ENCODE peak calls at places on chromosomes 4 and X, in eight cellular contexts. One of them, this sample, is unnamed.
A peak's percentile ranks its signal among the peaks of the same experiment; 100 is the strongest.

GRCh38 chr4:78379991-78380739 is 171.4 kb upstream of the ANXA3 start:
- DNase-seq in endothelial cell: no peak
- DNase-seq in astrocyte of the cerebellum: peak; percentile 18
- DNase-seq in stimulated activated CD4-positive, alpha-beta T cell treated with anti-CD3 and anti-CD28 coated beads, TNF-alpha, amount 100 ng/mL, for 24 hours: no peak
- DNase-seq in stimulated activated CD8-positive, alpha-beta memory T cell treated with anti-CD3 and anti-CD28 coated beads, Interleukin-2, amount 100 ng/mL, for 1 hour: no peak
- DNase-seq in effector CD4-positive, alpha-beta T cell: no peak
- DNase-seq in neural crest cell: no peak
- DNase-seq in NCI-H526 treated with DMSO at 0.1 percent for 48 hours: no peak
- DNase-seq in this sample: peak; percentile 46

GRCh38 chr4:30719363-30720020 is 677 bp upstream of the PCDH7 start:
- DNase-seq in stimulated activated CD8-positive, alpha-beta memory T cell treated with anti-CD3 and anti-CD28 coated beads, Interleukin-2, amount 100 ng/mL, for 1 hour: no peak
- DNase-seq in effector CD4-positive, alpha-beta T cell: no peak
- DNase-seq in endothelial cell: peak; percentile 58
- DNase-seq in stimulated activated CD4-positive, alpha-beta T cell treated with anti-CD3 and anti-CD28 coated beads, TNF-alpha, amount 100 ng/mL, for 24 hours: no peak
- DNase-seq in astrocyte of the cerebellum: no peak
- DNase-seq in NCI-H526 treated with DMSO at 0.1 percent for 48 hours: peak; percentile 25
- DNase-seq in neural crest cell: peak; percentile 50
- DNase-seq in this sample: no peak

GRCh38 chr4:772118-772517 is 53.8 kb downstream of the CPLX1 start:
- DNase-seq in effector CD4-positive, alpha-beta T cell: no peak
- DNase-seq in endothelial cell: no peak
- DNase-seq in stimulated activated CD4-positive, alpha-beta T cell treated with anti-CD3 and anti-CD28 coated beads, TNF-alpha, amount 100 ng/mL, for 24 hours: no peak
- DNase-seq in NCI-H526 treated with DMSO at 0.1 percent for 48 hours: no peak
- DNase-seq in astrocyte of the cerebellum: no peak
- DNase-seq in stimulated activated CD8-positive, alpha-beta memory T cell treated with anti-CD3 and anti-CD28 coated beads, Interleukin-2, amount 100 ng/mL, for 1 hour: no peak
- DNase-seq in neural crest cell: no peak
- DNase-seq in this sample: no peak

GRCh38 chr4:2843023-2843908 is at the start of gene ADD1:
- DNase-seq in effector CD4-positive, alpha-beta T cell: peak; percentile 88
- DNase-seq in astrocyte of the cerebellum: peak; percentile 66
- DNase-seq in neural crest cell: peak; percentile 99
- DNase-seq in endothelial cell: peak; percentile 99
- DNase-seq in stimulated activated CD8-positive, alpha-beta memory T cell treated with anti-CD3 and anti-CD28 coated beads, Interleukin-2, amount 100 ng/mL, for 1 hour: peak; percentile 97
- DNase-seq in stimulated activated CD4-positive, alpha-beta T cell treated with anti-CD3 and anti-CD28 coated beads, TNF-alpha, amount 100 ng/mL, for 24 hours: peak; percentile 87
- DNase-seq in NCI-H526 treated with DMSO at 0.1 percent for 48 hours: peak; percentile 72
- DNase-seq in this sample: peak; percentile 70

GRCh38 chrX:129762448-129762847 is 17.3 kb upstream of the SASH3 start:
- DNase-seq in endothelial cell: no peak
- DNase-seq in neural crest cell: no peak
- DNase-seq in stimulated activated CD4-positive, alpha-beta T cell treated with anti-CD3 and anti-CD28 coated beads, TNF-alpha, amount 100 ng/mL, for 24 hours: no peak
- DNase-seq in stimulated activated CD8-positive, alpha-beta memory T cell treated with anti-CD3 and anti-CD28 coated beads, Interleukin-2, amount 100 ng/mL, for 1 hour: no peak
- DNase-seq in astrocyte of the cerebellum: no peak
- DNase-seq in NCI-H526 treated with DMSO at 0.1 percent for 48 hours: no peak
- DNase-seq in effector CD4-positive, alpha-beta T cell: no peak
- DNase-seq in this sample: no peak

GRCh38 chr4:878796-879729 is 53.1 kb downstream of the GAK start:
- DNase-seq in NCI-H526 treated with DMSO at 0.1 percent for 48 hours: no peak
- DNase-seq in stimulated activated CD4-positive, alpha-beta T cell treated with anti-CD3 and anti-CD28 coated beads, TNF-alpha, amount 100 ng/mL, for 24 hours: peak; percentile 14
- DNase-seq in effector CD4-positive, alpha-beta T cell: no peak
- DNase-seq in stimulated activated CD8-positive, alpha-beta memory T cell treated with anti-CD3 and anti-CD28 coated beads, Interleukin-2, amount 100 ng/mL, for 1 hour: no peak
- DNase-seq in endothelial cell: no peak
- DNase-seq in neural crest cell: no peak
- DNase-seq in astrocyte of the cerebellum: no peak
- DNase-seq in this sample: no peak

GRCh38 chr4:184854673-184855072 is 28.9 kb upstream of the ACSL1 start:
- DNase-seq in endothelial cell: no peak
- DNase-seq in neural crest cell: no peak
- DNase-seq in NCI-H526 treated with DMSO at 0.1 percent for 48 hours: no peak
- DNase-seq in stimulated activated CD4-positive, alpha-beta T cell treated with anti-CD3 and anti-CD28 coated beads, TNF-alpha, amount 100 ng/mL, for 24 hours: no peak
- DNase-seq in stimulated activated CD8-positive, alpha-beta memory T cell treated with anti-CD3 and anti-CD28 coated beads, Interleukin-2, amount 100 ng/mL, for 1 hour: no peak
- DNase-seq in effector CD4-positive, alpha-beta T cell: no peak
- DNase-seq in astrocyte of the cerebellum: no peak
- DNase-seq in this sample: no peak

GRCh38 chr4:7366958-7367353 is 67.8 kb downstream of the PSAPL1 start:
- DNase-seq in neural crest cell: no peak
- DNase-seq in astrocyte of the cerebellum: no peak
- DNase-seq in effector CD4-positive, alpha-beta T cell: no peak
- DNase-seq in stimulated activated CD8-positive, alpha-beta memory T cell treated with anti-CD3 and anti-CD28 coated beads, Interleukin-2, amount 100 ng/mL, for 1 hour: no peak
- DNase-seq in stimulated activated CD4-positive, alpha-beta T cell treated with anti-CD3 and anti-CD28 coated beads, TNF-alpha, amount 100 ng/mL, for 24 hours: no peak
- DNase-seq in NCI-H526 treated with DMSO at 0.1 percent for 48 hours: no peak
- DNase-seq in endothelial cell: no peak
- DNase-seq in this sample: no peak

GRCh38 chr4:165351359-165352130 is 24.1 kb downstream of the MSMO1 start:
- DNase-seq in stimulated activated CD4-positive, alpha-beta T cell treated with anti-CD3 and anti-CD28 coated beads, TNF-alpha, amount 100 ng/mL, for 24 hours: no peak
- DNase-seq in stimulated activated CD8-positive, alpha-beta memory T cell treated with anti-CD3 and anti-CD28 coated beads, Interleukin-2, amount 100 ng/mL, for 1 hour: no peak
- DNase-seq in endothelial cell: no peak
- DNase-seq in effector CD4-positive, alpha-beta T cell: no peak
- DNase-seq in neural crest cell: no peak
- DNase-seq in astrocyte of the cerebellum: no peak
- DNase-seq in NCI-H526 treated with DMSO at 0.1 percent for 48 hours: no peak
- DNase-seq in this sample: no peak

GRCh38 chr4:19803406-19803805 is 448.3 kb upstream of the SLIT2 start:
- DNase-seq in endothelial cell: no peak
- DNase-seq in NCI-H526 treated with DMSO at 0.1 percent for 48 hours: no peak
- DNase-seq in stimulated activated CD4-positive, alpha-beta T cell treated with anti-CD3 and anti-CD28 coated beads, TNF-alpha, amount 100 ng/mL, for 24 hours: no peak
- DNase-seq in stimulated activated CD8-positive, alpha-beta memory T cell treated with anti-CD3 and anti-CD28 coated beads, Interleukin-2, amount 100 ng/mL, for 1 hour: no peak
- DNase-seq in effector CD4-positive, alpha-beta T cell: no peak
- DNase-seq in astrocyte of the cerebellum: no peak
- DNase-seq in neural crest cell: no peak
- DNase-seq in this sample: no peak

GRCh38 chrX:71650333-71650969 is 16.9 kb upstream of the LOC101059915 start:
- DNase-seq in stimulated activated CD8-positive, alpha-beta memory T cell treated with anti-CD3 and anti-CD28 coated beads, Interleukin-2, amount 100 ng/mL, for 1 hour: no peak
- DNase-seq in astrocyte of the cerebellum: no peak
- DNase-seq in endothelial cell: no peak
- DNase-seq in NCI-H526 treated with DMSO at 0.1 percent for 48 hours: no peak
- DNase-seq in stimulated activated CD4-positive, alpha-beta T cell treated with anti-CD3 and anti-CD28 coated beads, TNF-alpha, amount 100 ng/mL, for 24 hours: no peak
- DNase-seq in effector CD4-positive, alpha-beta T cell: no peak
- DNase-seq in neural crest cell: no peak
- DNase-seq in this sample: no peak

GRCh38 chrX:109857898-109858297 is 124.8 kb upstream of the ACSL4 start:
- DNase-seq in NCI-H526 treated with DMSO at 0.1 percent for 48 hours: no peak
- DNase-seq in effector CD4-positive, alpha-beta T cell: no peak
- DNase-seq in stimulated activated CD8-positive, alpha-beta memory T cell treated with anti-CD3 and anti-CD28 coated beads, Interleukin-2, amount 100 ng/mL, for 1 hour: no peak
- DNase-seq in astrocyte of the cerebellum: no peak
- DNase-seq in neural crest cell: no peak
- DNase-seq in stimulated activated CD4-positive, alpha-beta T cell treated with anti-CD3 and anti-CD28 coated beads, TNF-alpha, amount 100 ng/mL, for 24 hours: no peak
- DNase-seq in endothelial cell: no peak
- DNase-seq in this sample: no peak

GRCh38 chr4:158090323-158090722 is 82.5 kb downstream of the GASK1B start:
- DNase-seq in astrocyte of the cerebellum: peak; percentile 22
- DNase-seq in endothelial cell: no peak
- DNase-seq in NCI-H526 treated with DMSO at 0.1 percent for 48 hours: peak; percentile 9
- DNase-seq in neural crest cell: no peak
- DNase-seq in stimulated activated CD4-positive, alpha-beta T cell treated with anti-CD3 and anti-CD28 coated beads, TNF-alpha, amount 100 ng/mL, for 24 hours: no peak
- DNase-seq in effector CD4-positive, alpha-beta T cell: no peak
- DNase-seq in stimulated activated CD8-positive, alpha-beta memory T cell treated with anti-CD3 and anti-CD28 coated beads, Interleukin-2, amount 100 ng/mL, for 1 hour: no peak
- DNase-seq in this sample: no peak

GRCh38 chr4:41156574-41156973 is 57.8 kb downstream of the APBB2 start:
- DNase-seq in endothelial cell: no peak
- DNase-seq in stimulated activated CD4-positive, alpha-beta T cell treated with anti-CD3 and anti-CD28 coated beads, TNF-alpha, amount 100 ng/mL, for 24 hours: no peak
- DNase-seq in NCI-H526 treated with DMSO at 0.1 percent for 48 hours: no peak
- DNase-seq in stimulated activated CD8-positive, alpha-beta memory T cell treated with anti-CD3 and anti-CD28 coated beads, Interleukin-2, amount 100 ng/mL, for 1 hour: no peak
- DNase-seq in astrocyte of the cerebellum: no peak
- DNase-seq in neural crest cell: no peak
- DNase-seq in effector CD4-positive, alpha-beta T cell: no peak
- DNase-seq in this sample: no peak

This sample was measured in GM04503.